ENCODE peak calls at places on chromosomes 4 and X, in ten cellular contexts. N is left cardiac atrium, J is iris pigment epithelial cell, U is K562, E is WTC11, Q is foreskin fibroblast, H is glutamatergic neuron, A is EL, Y is dermis microvascular lymphatic vessel endothelial cell, G is hippocampal formation. B is an unnamed sample.

GRCh38 chr4:130028552-130028951 is 932.6 kb downstream of the C4orf33 start:
- DNase-seq in N (no peak), J (no peak), U (no peak), E (no peak), Q (no peak), H (no peak), A (no peak), Y (no peak), G (no peak), B (no peak)

GRCh38 chrX:9326369-9326768 is 138.5 kb upstream of the TBL1X start:
- DNase-seq in N (no peak), J (peak; percentile 20), U (no peak), E (no peak), Q (peak; percentile 58), H (no peak), A (peak; percentile 50), Y (no peak), G (no peak), B (no peak)

GRCh38 chr4:58983887-58984286 is 1873.7 kb upstream of the IGFBP7 start:
- DNase-seq in N (no peak), J (no peak), U (no peak), E (no peak), Q (no peak), H (no peak), A (no peak), Y (no peak), G (no peak), B (no peak)

GRCh38 chr4:176945314-176945713 is 152.6 kb upstream of the VEGFC start:
- DNase-seq in N (no peak), J (peak; percentile 39), U (no peak), E (no peak), Q (no peak), H (no peak), A (peak; percentile 34), Y (no peak), G (no peak), B (no peak)

GRCh38 chr4:66767442-66767841 is 777.9 kb downstream of the CENPC start:
- DNase-seq in N (no peak), J (no peak), U (no peak), E (no peak), Q (no peak), H (no peak), A (no peak), Y (no peak), G (no peak), B (no peak)

GRCh38 chrX:54043696-54044125 is 562 bp downstream of the PHF8 start:
- DNase-seq in N (peak; percentile 49), J (peak; percentile 26), U (peak; percentile 54), E (peak; percentile 54), Q (peak; percentile 58), H (peak; percentile 39), A (peak; percentile 18), Y (peak; percentile 42), G (no peak), B (no peak)

GRCh38 chr4:138090145-138090917 is 151.8 kb downstream of the SLC7A11 start:
- DNase-seq in N (no peak), J (peak; percentile 78), U (peak; percentile 60), E (peak; percentile 46), Q (peak; percentile 89), H (peak; percentile 51), A (peak; percentile 86), Y (peak; percentile 73), G (peak; percentile 40), B (peak; percentile 61)

GRCh38 chr4:174592985-174593335 is 70.7 kb upstream of the HPGD start:
- DNase-seq in N (no peak), J (peak; percentile 68), U (no peak), E (no peak), Q (peak; percentile 65), H (no peak), A (peak; percentile 15), Y (no peak), G (no peak), B (no peak)

GRCh38 chrX:9610774-9611392 is 146.0 kb downstream of the TBL1X start:
- DNase-seq in N (no peak), J (peak; percentile 36), U (no peak), E (no peak), Q (peak; percentile 37), H (no peak), A (peak; percentile 16), Y (peak; percentile 49), G (no peak), B (no peak)

GRCh38 chr4:13821522-13821921 is 194.0 kb upstream of the BOD1L1 start:
- DNase-seq in N (no peak), J (no peak), U (no peak), E (peak; percentile 28), Q (no peak), H (no peak), A (no peak), Y (no peak), G (no peak), B (no peak)

GRCh38 chr4:26836539-26836938 is 24.1 kb upstream of the STIM2 start:
- DNase-seq in N (no peak), J (no peak), U (no peak), E (no peak), Q (no peak), H (no peak), A (no peak), Y (no peak), G (no peak), B (no peak)

GRCh38 chrX:125306335-125306866 is 13.3 kb upstream of the TEX13C start:
- DNase-seq in N (no peak), J (peak; percentile 23), U (no peak), E (no peak), Q (no peak), H (no peak), A (no peak), Y (no peak), G (no peak), B (no peak)

GRCh38 chr4:29309050-29309449 is 1411.1 kb upstream of the PCDH7 start:
- DNase-seq in N (no peak), J (peak; percentile 76), U (no peak), E (no peak), Q (peak; percentile 29), H (no peak), A (peak; percentile 89), Y (peak; percentile 79), G (no peak), B (no peak)

GRCh38 chr4:100317032-100317864 is 127.0 kb upstream of the DDIT4L start:
- DNase-seq in N (no peak), J (peak; percentile 50), U (no peak), E (no peak), Q (peak; percentile 20), H (no peak), A (no peak), Y (peak; percentile 76), G (no peak), B (no peak)

GRCh38 chrX:70196961-70197805 is 19.9 kb downstream of the DGAT2L6 start:
- DNase-seq in N (peak; percentile 27), J (peak; percentile 55), U (peak; percentile 70), E (peak; percentile 57), Q (peak; percentile 53), H (peak; percentile 54), A (peak; percentile 49), Y (peak; percentile 57), G (peak; percentile 0), B (peak; percentile 54)

GRCh38 chr4:123479944-123480343 is 83.3 kb downstream of the SPRY1 start:
- DNase-seq in N (no peak), J (peak; percentile 23), U (no peak), E (no peak), Q (peak; percentile 42), H (no peak), A (peak; percentile 14), Y (no peak), G (no peak), B (peak; percentile 15)

GRCh38 chr4:85798011-85798770 is 323.2 kb downstream of the ARHGAP24 start:
- DNase-seq in N (no peak), J (peak; percentile 55), U (no peak), E (no peak), Q (no peak), H (no peak), A (no peak), Y (no peak), G (no peak), B (no peak)

GRCh38 chr4:19380600-19380999 is 871.1 kb upstream of the SLIT2 start:
- DNase-seq in N (no peak), J (peak; percentile 75), U (no peak), E (no peak), Q (peak; percentile 55), H (no peak), A (peak; percentile 44), Y (no peak), G (no peak), B (no peak)